ENCODE peak calls at places on chromosome 15, in four cellular contexts. One of them, this sample, is unnamed.

GRCh38 chr15:74573987-74574386 is 33.0 kb downstream of the ARID3B start:
- DNase-seq in Right ventricle myocardium superior: no peak
- DNase-seq in lung microvascular endothelial cell: peak
- DNase-seq in activated CD4-positive, CD25-positive, alpha-beta regulatory T cell treated with anti-CD3 and anti-CD28 coated beads, Interleukin-2, amount 50 U/mL, for 16 hours: no peak
- DNase-seq in this sample: no peak

GRCh38 chr15:66941231-66941711 is 124.1 kb upstream of the SMAD3 start:
- DNase-seq in lung microvascular endothelial cell: no peak
- DNase-seq in activated CD4-positive, CD25-positive, alpha-beta regulatory T cell treated with anti-CD3 and anti-CD28 coated beads, Interleukin-2, amount 50 U/mL, for 16 hours: no peak
- DNase-seq in Right ventricle myocardium superior: peak
- DNase-seq in this sample: no peak

GRCh38 chr15:78808550-78808949 is 2.7 kb downstream of the ADAMTS7 start:
- DNase-seq in lung microvascular endothelial cell: peak
- DNase-seq in activated CD4-positive, CD25-positive, alpha-beta regulatory T cell treated with anti-CD3 and anti-CD28 coated beads, Interleukin-2, amount 50 U/mL, for 16 hours: no peak
- DNase-seq in Right ventricle myocardium superior: peak
- DNase-seq in this sample: peak

GRCh38 chr15:92930776-92931175 is 30.7 kb downstream of the CHD2 start:
- DNase-seq in lung microvascular endothelial cell: peak
- DNase-seq in Right ventricle myocardium superior: no peak
- DNase-seq in activated CD4-positive, CD25-positive, alpha-beta regulatory T cell treated with anti-CD3 and anti-CD28 coated beads, Interleukin-2, amount 50 U/mL, for 16 hours: no peak
- DNase-seq in this sample: peak

GRCh38 chr15:67506775-67507747 is 13.9 kb upstream of the C15orf61 start:
- DNase-seq in Right ventricle myocardium superior: no peak
- DNase-seq in activated CD4-positive, CD25-positive, alpha-beta regulatory T cell treated with anti-CD3 and anti-CD28 coated beads, Interleukin-2, amount 50 U/mL, for 16 hours: no peak
- DNase-seq in lung microvascular endothelial cell: no peak
- DNase-seq in this sample: no peak

GRCh38 chr15:62989366-62990055 is 53.0 kb upstream of the TPM1 start:
- DNase-seq in Right ventricle myocardium superior: no peak
- DNase-seq in lung microvascular endothelial cell: no peak
- DNase-seq in activated CD4-positive, CD25-positive, alpha-beta regulatory T cell treated with anti-CD3 and anti-CD28 coated beads, Interleukin-2, amount 50 U/mL, for 16 hours: no peak
- DNase-seq in this sample: no peak

GRCh38 chr15:77455696-77456293 is 35.1 kb downstream of the HMG20A start:
- DNase-seq in activated CD4-positive, CD25-positive, alpha-beta regulatory T cell treated with anti-CD3 and anti-CD28 coated beads, Interleukin-2, amount 50 U/mL, for 16 hours: no peak
- DNase-seq in Right ventricle myocardium superior: no peak
- DNase-seq in lung microvascular endothelial cell: peak
- DNase-seq in this sample: peak

GRCh38 chr15:55279746-55280351 is 9.8 kb downstream of the RAB27A start:
- DNase-seq in Right ventricle myocardium superior: no peak
- DNase-seq in activated CD4-positive, CD25-positive, alpha-beta regulatory T cell treated with anti-CD3 and anti-CD28 coated beads, Interleukin-2, amount 50 U/mL, for 16 hours: no peak
- DNase-seq in lung microvascular endothelial cell: peak
- DNase-seq in this sample: peak

GRCh38 chr15:56351957-56352506 is 13.2 kb upstream of the TEX9 start:
- DNase-seq in activated CD4-positive, CD25-positive, alpha-beta regulatory T cell treated with anti-CD3 and anti-CD28 coated beads, Interleukin-2, amount 50 U/mL, for 16 hours: no peak
- DNase-seq in lung microvascular endothelial cell: no peak
- DNase-seq in Right ventricle myocardium superior: no peak
- DNase-seq in this sample: no peak

GRCh38 chr15:63246691-63247464 is 30.5 kb upstream of the APH1B start:
- DNase-seq in Right ventricle myocardium superior: no peak
- DNase-seq in activated CD4-positive, CD25-positive, alpha-beta regulatory T cell treated with anti-CD3 and anti-CD28 coated beads, Interleukin-2, amount 50 U/mL, for 16 hours: no peak
- DNase-seq in lung microvascular endothelial cell: no peak
- DNase-seq in this sample: no peak

GRCh38 chr15:39358441-39359041 is 222.3 kb upstream of the THBS1 start:
- DNase-seq in activated CD4-positive, CD25-positive, alpha-beta regulatory T cell treated with anti-CD3 and anti-CD28 coated beads, Interleukin-2, amount 50 U/mL, for 16 hours: no peak
- DNase-seq in Right ventricle myocardium superior: no peak
- DNase-seq in lung microvascular endothelial cell: peak
- DNase-seq in this sample: no peak